ENCODE peak calls at places on chromosomes 13 and 19, in five cellular contexts. C is IMR-90, J is left lung, V is uterus, X is transverse colon. M is an unnamed sample. For H3K4me1, the result is how much of the 10 kb centered on the place peaks cover.

GRCh38 chr19:54875506-54875905 is 1.5 kb downstream of the FCAR start:
- DNase-seq in X (no peak), V (no peak), C (no peak), J (no peak), M (no peak)

GRCh38 chr13:20702945-20703784 is at the start of gene IL17D:
- DNase-seq in V (no peak), C (no peak), X (peak), J (peak), M (peak)

GRCh38 chr13:43895940-43896339 is 16.2 kb downstream of the LACC1 start:
- DNase-seq in X (no peak), J (no peak), V (no peak), C (peak), M (no peak)

GRCh38 chr19:3682286-3682685 is 18.0 kb downstream of the PIP5K1C start:
- DNase-seq in J (no peak), X (no peak), C (no peak), V (no peak), M (no peak)

GRCh38 chr13:79992111-79992510 is 348.8 kb downstream of the SPRY2 start:
- DNase-seq in X (no peak), V (no peak), C (no peak), J (no peak), M (no peak)

GRCh38 chr19:29858621-29859020 is 46.8 kb downstream of the CCNE1 start:
- DNase-seq in J (no peak), C (no peak), X (no peak), V (no peak), M (no peak)

GRCh38 chr19:6109947-6110346 is 353 bp downstream of the RFX2 start:
- DNase-seq in X (peak), J (no peak), C (no peak), V (no peak), M (no peak)

GRCh38 chr19:4284176-4284958 is 5.3 kb downstream of the SHD start:
- DNase-seq in J (no peak), X (peak), C (no peak), V (no peak), M (no peak)

GRCh38 chr19:45640849-45641273 is 1.7 kb upstream of the EML2 start:
- DNase-seq in V (no peak), X (peak), C (no peak), J (no peak), M (peak)

GRCh38 chr13:110287031-110287828 is 19.7 kb downstream of the COL4A1 start:
- DNase-seq in V (no peak), X (no peak), J (no peak), C (no peak), M (no peak)

GRCh38 chr13:98923641-98924397 is 54.0 kb downstream of the DOCK9 start:
- DNase-seq in X (no peak), V (no peak), C (no peak), J (no peak), M (no peak)

GRCh38 chr13:27533155-27533643 is 82.8 kb upstream of the MTIF3 start:
- DNase-seq in J (peak), V (peak), C (peak), X (peak), M (peak)

GRCh38 chr13:75715598-75716523 is 79.7 kb downstream of the LMO7 start:
- DNase-seq in V (no peak), X (no peak), J (no peak), C (no peak), M (no peak)

GRCh38 chr19:32819415-32820400 is 49.9 kb downstream of the SLC7A9 start:
- DNase-seq in J (no peak), X (no peak), V (no peak), C (no peak), M (no peak)

GRCh38 chr13:80341098-80341701 is at the start of gene SPRY2:
- DNase-seq in V (peak), X (peak), C (peak), J (peak), M (peak)

GRCh38 chr13:91278888-91279287 is 68.6 kb upstream of the MIR17HG start:
- DNase-seq in C (no peak), V (no peak), J (no peak), X (no peak), M (no peak)

GRCh38 chr19:19278315-19278714 is 5.2 kb upstream of the TM6SF2 start:
- DNase-seq in V (no peak), J (no peak), X (no peak), C (no peak), M (no peak)

GRCh38 chr13:111868716-111869115 is 198.2 kb upstream of the SOX1 start:
- DNase-seq in C (no peak), V (no peak), X (no peak), J (no peak), M (no peak)

GRCh38 chr13:100197116-100197515 is 108.2 kb downstream of the PCCA start:
- DNase-seq in X (no peak), V (no peak), J (no peak), C (no peak), M (no peak)

GRCh38 chr19:3980353-3981251 is 4.7 kb downstream of the EEF2 start:
- DNase-seq in X (no peak), C (no peak), V (no peak), J (no peak), M (no peak)

GRCh38 chr13:46698015-46698414 is 98.9 kb downstream of the ESD start:
- DNase-seq in C (no peak), V (peak), X (peak), J (no peak), M (no peak)

GRCh38 chr13:37187110-37187509 is 81.6 kb upstream of the CSNK1A1L start:
- DNase-seq in J (no peak), V (no peak), C (no peak), X (no peak), M (no peak)

GRCh38 chr13:75704942-75705320 is 68.8 kb downstream of the LMO7 start:
- DNase-seq in V (no peak), X (peak), C (no peak), J (peak), M (peak)

GRCh38 chr13:110042253-110042652 is 255.9 kb upstream of the IRS2 start:
- DNase-seq in X (no peak), C (peak), J (no peak), V (no peak), M (no peak)

GRCh38 chr13:37539176-37539575 is 59.4 kb downstream of the POSTN start:
- DNase-seq in C (no peak), X (no peak), J (no peak), V (no peak), M (no peak)

GRCh38 chr13:112699318-112699918 is 9.6 kb downstream of the ATP11A start:
- DNase-seq in V (no peak), C (no peak), J (peak), X (no peak), M (no peak)

GRCh38 chr13:64758520-64758919 is 2471.6 kb downstream of the PCDH9 start:
- DNase-seq in J (no peak), X (no peak), C (peak), V (no peak), M (no peak)

GRCh38 chr19:46378268-46378667 is 31.4 kb downstream of the PPP5C start:
- DNase-seq in C (peak), X (no peak), V (no peak), J (no peak), M (no peak)

GRCh38 chr13:92122454-92122853 is 724.0 kb downstream of the GPC5 start:
- DNase-seq in J (no peak), V (no peak), C (no peak), X (no peak), M (no peak)

GRCh38 chr13:34655554-34655953 is 286.5 kb upstream of the NBEA start:
- DNase-seq in J (no peak), V (no peak), C (no peak), X (no peak), M (no peak)

GRCh38 chr19:35205733-35206323 is 22.7 kb downstream of the FAM187B start:
- DNase-seq in X (no peak), V (no peak), J (no peak), C (no peak), M (no peak)

GRCh38 chr13:49183672-49184315 is 36.3 kb upstream of the MLNR start:
- DNase-seq in X (no peak), J (no peak), V (no peak), C (peak), M (no peak)

GRCh38 chr19:40424637-40425449 is 949 bp downstream of the SERTAD1 start:
- DNase-seq in X (no peak), C (peak), J (no peak), V (no peak), M (no peak)

GRCh38 chr19:40605201-40605971 is 4.2 kb downstream of the LTBP4 start:
- DNase-seq in C (peak), J (peak), X (peak), V (peak), M (peak)

GRCh38 chr19:11288349-11288748 is 7.6 kb upstream of the TSPAN16 start:
- DNase-seq in X (no peak), J (no peak), C (peak), V (no peak), M (no peak)

GRCh38 chr13:21616880-21617279 is 12.9 kb upstream of the MICU2 start:
- DNase-seq in X (peak), J (no peak), C (no peak), V (no peak), M (no peak)

GRCh38 chr13:98664047-98664446 is 87.1 kb upstream of the STK24 start:
- DNase-seq in J (no peak), C (peak), V (no peak), X (no peak), M (no peak)

GRCh38 chr19:17234911-17235617 is 9.0 kb downstream of the OCEL1 start:
- DNase-seq in V (peak), X (peak), C (peak), J (peak), M (peak)

GRCh38 chr13:86567119-86567518 is 767.9 kb upstream of the SLITRK6 start:
- DNase-seq in X (no peak), V (no peak), C (no peak), J (no peak), M (no peak)
- TF ChIP-seq CTCF in X (no peak), V (no peak), C (no peak), J (no peak), M (no peak)

DNA sequence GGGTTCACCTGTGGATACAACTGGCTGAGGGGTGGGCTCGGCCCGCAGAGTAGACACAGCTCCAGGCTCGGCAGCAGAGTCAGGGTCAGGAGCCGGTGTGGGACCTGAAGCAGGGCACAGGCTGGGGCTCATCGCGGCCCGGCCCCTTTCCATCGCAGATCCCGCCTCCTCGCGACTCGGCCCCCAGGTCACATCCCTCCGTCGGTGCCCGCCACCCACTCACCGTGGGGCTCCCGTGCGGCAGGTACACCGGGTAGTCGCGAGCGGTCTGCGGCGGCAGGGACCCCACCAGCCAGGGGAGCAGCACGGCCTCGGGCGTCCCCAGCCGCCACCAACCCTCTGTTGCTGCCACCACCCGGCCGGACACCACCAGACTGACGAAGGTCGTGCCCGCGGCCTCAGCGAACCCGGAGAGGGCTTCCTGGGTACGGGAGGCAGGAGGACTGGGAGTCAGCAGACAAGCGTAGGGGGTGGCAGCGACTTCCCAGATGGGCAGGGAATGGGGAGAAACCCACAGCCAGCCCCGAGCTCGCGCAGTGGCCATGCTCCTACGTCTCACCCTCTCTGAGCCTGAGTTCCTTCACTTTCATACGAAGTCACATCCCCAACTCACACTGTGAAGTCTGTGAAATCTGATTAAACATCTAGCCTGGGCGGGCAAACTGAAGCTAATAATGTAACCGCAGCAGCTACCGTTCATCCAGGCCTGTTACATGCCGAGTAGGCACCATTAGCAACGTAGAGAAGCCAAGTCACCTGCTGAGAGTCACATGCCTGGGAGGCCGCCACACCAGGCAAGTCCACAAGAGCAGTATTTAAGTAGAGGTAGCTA is 3.7 kb downstream of the FUZ start:
- DNase-seq in X (peak), V (no peak), C (no peak), J (peak), M (peak)
- H3K4me3 ChIP-seq in X (peak), V (peak), C (peak), J (peak), M (peak)

DNA sequence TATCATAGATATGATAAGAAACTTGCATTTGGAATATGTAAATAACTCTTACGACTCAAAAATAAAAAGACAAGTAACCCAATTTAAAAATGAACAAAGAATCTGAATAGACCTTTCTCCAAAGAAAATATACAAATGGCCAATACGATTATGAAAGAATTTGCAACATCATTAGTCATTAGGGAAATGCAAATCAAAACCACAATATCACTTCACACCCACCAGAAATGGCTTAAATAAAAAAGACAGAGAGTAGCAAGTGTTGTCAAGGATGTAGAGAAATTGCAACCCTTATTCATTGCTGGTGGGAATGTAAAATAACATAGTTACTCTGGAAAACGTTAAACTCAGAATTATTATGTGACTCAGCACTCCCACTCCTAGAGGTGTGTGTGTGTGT is 226.6 kb upstream of the MAB21L1 start:
- DNase-seq in X (no peak), V (no peak), C (peak), J (no peak), M (no peak)
- H3K4me1 ChIP-seq in X (under half), V (under half), C (under half), J (under half), M (under half)

GRCh38 chr13:89695343-89696257 is 1651.9 kb upstream of the MIR17HG start:
- DNase-seq in V (no peak), C (peak), X (peak), J (no peak), M (no peak)
- TF ChIP-seq CTCF in V (peak), C (peak), X (peak), J (peak), M (peak)

GRCh38 chr19:38223119-38223523 is 901 bp downstream of the DPF1 start:
- DNase-seq in C (no peak), J (no peak), V (no peak), X (no peak), M (no peak)
- H3K4me3 ChIP-seq in C (no peak), J (no peak), V (no peak), X (no peak), M (no peak)

DNA sequence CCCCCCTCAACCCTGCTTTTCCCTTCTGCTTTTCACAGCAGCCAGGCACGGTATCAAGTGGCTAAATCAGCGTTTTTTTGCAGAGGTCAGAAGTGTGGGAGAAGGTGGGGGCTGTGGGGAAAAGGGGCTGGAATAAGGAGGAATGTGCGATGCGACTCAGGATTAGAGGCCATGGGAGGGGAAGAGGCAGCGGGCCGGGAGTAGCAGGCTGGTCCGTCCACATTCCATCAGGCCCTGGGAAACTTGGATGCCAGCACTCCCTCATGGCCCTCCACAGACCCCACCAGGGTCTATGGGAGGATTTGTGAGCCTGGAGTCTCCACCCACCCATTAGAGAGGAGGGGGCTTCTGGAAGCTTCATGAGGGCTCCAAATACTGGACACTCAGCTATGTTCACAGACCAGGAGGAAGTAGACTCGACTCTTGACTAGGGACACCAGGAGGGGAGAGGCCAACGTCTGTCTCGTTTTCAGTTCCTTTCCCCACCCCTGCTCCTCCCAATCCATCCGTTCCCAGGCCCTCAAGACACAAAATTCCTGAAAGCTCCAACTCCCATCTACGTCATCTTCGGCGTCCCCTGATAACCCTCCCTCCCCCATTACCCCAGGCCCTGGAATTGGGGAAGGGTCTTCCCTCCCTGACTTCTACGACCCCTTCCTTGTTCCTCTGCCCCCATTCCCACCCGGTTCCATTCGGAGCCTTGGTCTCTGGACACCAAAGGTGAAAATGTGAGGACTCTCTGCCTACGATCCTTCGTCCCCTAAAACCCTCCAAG is 3.3 kb upstream of the KCNC3 start:
- DNase-seq in C (no peak), J (no peak), V (no peak), X (no peak), M (peak)
- H3K4me1 ChIP-seq in C (under half), J (under half), V (under half), X (under half), M (under half)

M was measured in lower lobe of right lung.